ENCODE peak calls at places on chromosomes 7 and 10, in ten cellular contexts. O is stomach, D is heart left ventricle, W is IMR-90, C is ovary, N is adrenal gland, X is tibial nerve, T is Peyer's patch, U is uterus, R is A549. V is an unnamed sample.

GRCh38 chr7:48089415-48089975 is 430 bp downstream of the UPP1 start:
- DNase-seq in C (peak), N (peak), W (no peak), X (no peak), D (no peak), R (no peak), U (peak), T (peak), O (peak), V (peak)

GRCh38 chr10:128870830-128871597 is 596.0 kb upstream of the MGMT start:
- DNase-seq in D (no peak), W (no peak), R (no peak), T (no peak), O (no peak), U (no peak), N (no peak), X (no peak), C (no peak), V (no peak)

GRCh38 chr10:10320981-10321380 is 696.7 kb upstream of the CELF2 start:
- DNase-seq in O (no peak), X (no peak), U (no peak), N (no peak), W (peak), R (no peak), C (no peak), D (no peak), T (no peak), V (no peak)

GRCh38 chr7:101804087-101804631 is 13.3 kb upstream of the CUX1 start:
- DNase-seq in C (no peak), U (no peak), R (no peak), N (no peak), X (no peak), O (no peak), W (no peak), D (no peak), T (no peak), V (no peak)

GRCh38 chr10:98878418-98878817 is 357.2 kb downstream of the HPSE2 start:
- DNase-seq in T (no peak), W (peak), R (no peak), D (no peak), U (no peak), N (no peak), X (no peak), C (no peak), O (no peak), V (no peak)

GRCh38 chr10:79280956-79281355 is 66.3 kb upstream of the PPIF start:
- DNase-seq in C (no peak), O (no peak), N (no peak), W (no peak), T (no peak), D (no peak), R (no peak), X (no peak), U (no peak), V (no peak)

GRCh38 chr10:73758704-73759511 is 14.7 kb downstream of the SEC24C start:
- DNase-seq in T (no peak), W (no peak), X (no peak), D (no peak), N (no peak), C (no peak), O (no peak), U (no peak), R (no peak), V (no peak)

GRCh38 chr10:11748866-11749265 is 6.7 kb downstream of the ECHDC3 start:
- DNase-seq in N (no peak), X (no peak), C (no peak), R (no peak), W (no peak), O (no peak), U (no peak), D (no peak), T (no peak), V (peak)

GRCh38 chr10:60480865-60481563 is 91.3 kb upstream of the ANK3 start:
- DNase-seq in T (no peak), R (peak), U (no peak), W (peak), C (no peak), N (peak), D (no peak), O (peak), X (no peak), V (no peak)

GRCh38 chr7:67773081-67773480 is 776.4 kb downstream of the TYW1 start:
- DNase-seq in W (no peak), D (no peak), R (no peak), O (no peak), U (no peak), X (no peak), N (no peak), T (no peak), C (no peak), V (no peak)

GRCh38 chr7:492714-493065 is 27.0 kb downstream of the PDGFA start:
- DNase-seq in O (no peak), W (no peak), U (no peak), N (no peak), C (no peak), R (no peak), T (no peak), D (peak), X (no peak), V (no peak)

GRCh38 chr7:112648781-112649180 is 141.4 kb downstream of the TMEM168 start:
- DNase-seq in W (no peak), O (no peak), D (no peak), C (no peak), T (no peak), R (no peak), U (no peak), X (no peak), N (no peak), V (no peak)

GRCh38 chr10:43607199-43607573 is 948 bp downstream of the ZNF485 start:
- DNase-seq in N (no peak), X (no peak), W (no peak), U (no peak), C (no peak), R (no peak), O (no peak), T (no peak), D (no peak), V (no peak)

GRCh38 chr7:123285076-123285700 is 85.4 kb upstream of the SLC13A1 start:
- DNase-seq in W (no peak), C (no peak), X (no peak), T (no peak), D (no peak), U (no peak), N (no peak), O (no peak), R (no peak), V (no peak)

GRCh38 chr10:67308912-67309311 is 383.1 kb downstream of the LRRTM3 start:
- DNase-seq in R (no peak), N (no peak), O (no peak), D (no peak), X (no peak), U (no peak), W (no peak), C (no peak), T (no peak), V (no peak)

GRCh38 chr10:113454341-113455061 is 98.4 kb upstream of the HABP2 start:
- DNase-seq in C (peak), D (peak), W (peak), U (peak), T (peak), O (peak), N (peak), R (peak), X (no peak), V (peak)

GRCh38 chr7:47336178-47337020 is 245.5 kb downstream of the TNS3 start:
- DNase-seq in R (no peak), U (no peak), D (peak), O (no peak), W (peak), N (no peak), C (peak), X (no peak), T (no peak), V (peak)

GRCh38 chr10:132101529-132101928 is 35.8 kb downstream of the JAKMIP3 start:
- DNase-seq in C (no peak), T (peak), N (no peak), D (no peak), O (peak), X (no peak), U (no peak), R (no peak), W (no peak), V (no peak)

GRCh38 chr10:108688314-108688713 is 1235.0 kb downstream of the XPNPEP1 start:
- DNase-seq in X (no peak), R (no peak), D (no peak), N (no peak), W (no peak), C (no peak), U (no peak), O (no peak), T (no peak), V (no peak)

GRCh38 chr7:156843157-156843556 is 49.8 kb downstream of the LMBR1 start:
- DNase-seq in X (no peak), C (no peak), T (no peak), U (no peak), R (no peak), W (no peak), O (no peak), N (no peak), D (no peak), V (no peak)

GRCh38 chr7:1539346-1540321 is 9.1 kb downstream of the MAFK start:
- DNase-seq in O (no peak), W (peak), U (no peak), R (peak), N (no peak), X (no peak), C (no peak), D (peak), T (no peak), V (no peak)

GRCh38 chr7:1537631-1538412 is 7.3 kb downstream of the MAFK start:
- DNase-seq in U (peak), T (peak), D (peak), R (peak), O (peak), N (peak), W (peak), X (peak), C (peak), V (peak)

GRCh38 chr7:1540391-1541271 is 10.1 kb downstream of the MAFK start:
- DNase-seq in N (no peak), D (peak), U (peak), T (no peak), X (no peak), R (peak), W (no peak), C (no peak), O (no peak), V (peak)

GRCh38 chr7:1536768-1537630 is 6.5 kb downstream of the MAFK start:
- DNase-seq in T (peak), O (peak), C (peak), U (peak), W (peak), D (peak), R (peak), N (peak), X (peak), V (peak)

DNA sequence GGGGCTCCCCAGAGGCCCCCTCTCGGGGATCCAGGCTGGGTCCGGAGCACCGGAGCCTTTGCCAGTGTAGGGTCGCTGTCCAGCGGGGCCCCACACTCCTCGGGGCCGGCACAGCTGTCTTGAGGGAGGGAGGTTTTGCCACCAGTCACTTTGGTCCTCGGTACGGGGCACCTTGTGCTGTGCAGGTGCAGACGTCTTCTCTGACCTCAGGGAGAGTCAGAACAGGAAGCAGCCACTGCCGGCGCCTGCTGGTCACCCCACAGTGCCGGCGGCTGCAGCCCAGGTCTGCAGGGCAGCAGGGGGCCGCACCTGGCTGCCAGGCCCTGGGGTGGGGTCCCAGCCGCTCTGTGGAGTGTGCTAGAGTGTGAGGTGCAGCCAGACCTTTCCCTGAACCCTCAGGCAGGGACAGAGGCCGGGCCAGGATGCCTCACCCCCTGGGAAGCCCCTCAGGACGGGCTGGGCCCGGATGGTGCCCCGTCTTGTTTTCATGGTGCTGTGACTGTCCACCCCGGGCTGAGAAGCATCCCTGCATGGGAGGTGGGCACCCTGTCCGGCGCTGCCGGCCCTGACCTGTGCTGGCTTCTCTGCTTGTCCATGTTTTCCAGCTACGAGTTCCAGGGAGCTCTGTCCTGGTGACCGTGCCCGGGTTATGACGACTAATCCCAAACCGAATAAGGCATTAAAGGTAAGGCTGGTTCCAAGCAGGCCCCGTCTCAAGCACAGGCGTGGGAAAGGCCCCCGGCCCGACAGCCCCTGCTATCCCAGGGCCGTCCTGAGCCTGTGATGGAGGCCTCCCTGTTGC is 8.2 kb downstream of the MAFK start:
- DNase-seq in T (no peak), U (no peak), N (no peak), D (peak), X (no peak), R (peak), C (peak), W (no peak), O (no peak), V (no peak)
- H3K4me3 ChIP-seq in T (peak), U (peak), N (peak), D (peak), X (no peak), R (peak), C (peak), W (peak), O (peak), V (no peak)

DNA sequence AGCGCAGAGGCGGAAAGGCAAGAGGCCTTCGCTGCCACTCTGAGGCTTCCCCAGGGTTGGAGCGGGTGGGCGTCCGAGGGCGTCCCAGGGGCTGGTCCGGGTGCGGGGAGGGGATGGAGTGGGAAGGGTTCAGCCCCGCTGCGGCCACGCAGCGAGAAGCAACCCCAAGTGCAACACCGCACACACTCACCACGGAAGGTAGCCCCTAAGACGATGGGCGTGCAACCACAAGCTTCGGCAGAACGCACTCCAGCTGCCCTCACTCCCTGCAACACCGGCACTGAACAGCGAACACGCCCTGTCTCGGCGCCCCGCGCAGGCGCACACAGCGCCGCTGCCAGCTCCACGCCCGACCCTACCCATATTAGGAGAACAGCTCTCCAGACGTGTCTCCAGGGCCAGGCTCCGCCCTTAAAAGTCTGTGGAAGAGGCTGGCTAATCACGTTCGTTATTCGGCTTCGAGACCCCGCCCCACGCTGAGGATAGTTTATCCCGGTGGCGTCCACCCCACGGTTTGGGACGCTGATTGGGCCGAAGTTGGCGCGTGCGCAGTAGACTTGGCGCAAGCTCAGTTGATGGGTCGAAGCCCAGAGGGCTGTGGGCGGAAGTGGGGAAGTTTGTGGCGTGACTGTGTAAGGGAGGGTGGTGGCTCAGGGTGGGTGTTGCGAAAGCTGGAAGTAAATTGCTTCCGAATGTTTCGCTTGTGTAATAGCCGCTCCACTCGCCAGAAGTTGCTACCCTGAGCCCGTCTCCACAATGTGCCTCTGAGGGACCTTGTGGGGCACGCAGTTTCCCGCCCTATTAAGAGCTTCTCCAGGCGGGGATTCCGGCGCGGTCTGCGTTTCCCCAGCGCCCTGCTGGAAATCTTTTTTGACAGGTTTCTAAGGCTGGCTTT is at the start of gene RSU1:
- DNase-seq in R (peak), X (peak), O (peak), N (peak), T (peak), D (peak), U (peak), C (peak), W (peak), V (peak)
- TF ChIP-seq POLR2A in R (peak), X (peak), O (peak), N (peak), T (peak), D (peak), U (peak), C (peak), W (peak), V (no peak)

DNA sequence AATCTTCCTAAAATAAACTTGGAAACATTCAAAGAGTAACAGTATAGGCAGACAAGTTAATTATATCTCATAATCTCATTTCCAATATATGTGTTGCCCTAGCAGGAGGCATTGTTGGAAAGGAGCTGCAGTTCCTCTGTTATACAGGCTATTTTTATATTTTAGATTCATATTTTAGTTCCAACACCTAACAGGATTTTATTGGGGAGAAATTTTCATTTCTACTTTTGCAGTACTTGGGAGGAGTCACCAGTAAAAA is 19.3 kb downstream of the VOPP1 start:
- DNase-seq in C (no peak), T (no peak), R (no peak), N (no peak), W (no peak), D (no peak), U (no peak), X (no peak), O (no peak), V (no peak)
- H3K4me3 ChIP-seq in C (no peak), T (no peak), R (no peak), N (no peak), W (no peak), D (no peak), U (no peak), X (no peak), O (no peak), V (no peak)

GRCh38 chr7:105854516-105854915 is 21.9 kb downstream of the ATXN7L1 start:
- DNase-seq in N (no peak), T (no peak), D (no peak), W (no peak), C (no peak), U (no peak), R (no peak), X (no peak), O (no peak), V (no peak)
- TF ChIP-seq POLR2A in N (no peak), T (no peak), D (no peak), W (no peak), C (no peak), U (no peak), R (no peak), X (no peak), O (no peak), V (no peak)

GRCh38 chr10:80405636-80406035 is 2.7 kb upstream of the PRXL2A start:
- DNase-seq in U (no peak), C (no peak), O (no peak), W (peak), N (no peak), D (no peak), R (no peak), T (no peak), X (no peak), V (no peak)

GRCh38 chr10:80406249-80406648 is 2.1 kb upstream of the PRXL2A start:
- DNase-seq in X (no peak), W (no peak), O (no peak), D (no peak), T (no peak), U (no peak), C (no peak), R (no peak), N (no peak), V (peak)

GRCh38 chr10:80409121-80409520 is 770 bp downstream of the PRXL2A start:
- DNase-seq in R (no peak), T (no peak), D (no peak), O (no peak), U (no peak), W (no peak), X (no peak), N (no peak), C (no peak), V (no peak)

GRCh38 chr10:80408198-80409085 is at the start of gene PRXL2A:
- DNase-seq in C (peak), U (peak), O (peak), W (no peak), X (peak), T (peak), N (peak), R (peak), D (peak), V (peak)

GRCh38 chr10:80407836-80408197 is 534 bp upstream of the PRXL2A start:
- DNase-seq in R (peak), N (peak), X (no peak), W (no peak), C (no peak), T (peak), D (peak), O (no peak), U (no peak), V (no peak)
- H3K4me3 ChIP-seq in R (peak), N (peak), X (peak), W (peak), C (peak), T (peak), D (peak), O (peak), U (peak), V (peak)

DNA sequence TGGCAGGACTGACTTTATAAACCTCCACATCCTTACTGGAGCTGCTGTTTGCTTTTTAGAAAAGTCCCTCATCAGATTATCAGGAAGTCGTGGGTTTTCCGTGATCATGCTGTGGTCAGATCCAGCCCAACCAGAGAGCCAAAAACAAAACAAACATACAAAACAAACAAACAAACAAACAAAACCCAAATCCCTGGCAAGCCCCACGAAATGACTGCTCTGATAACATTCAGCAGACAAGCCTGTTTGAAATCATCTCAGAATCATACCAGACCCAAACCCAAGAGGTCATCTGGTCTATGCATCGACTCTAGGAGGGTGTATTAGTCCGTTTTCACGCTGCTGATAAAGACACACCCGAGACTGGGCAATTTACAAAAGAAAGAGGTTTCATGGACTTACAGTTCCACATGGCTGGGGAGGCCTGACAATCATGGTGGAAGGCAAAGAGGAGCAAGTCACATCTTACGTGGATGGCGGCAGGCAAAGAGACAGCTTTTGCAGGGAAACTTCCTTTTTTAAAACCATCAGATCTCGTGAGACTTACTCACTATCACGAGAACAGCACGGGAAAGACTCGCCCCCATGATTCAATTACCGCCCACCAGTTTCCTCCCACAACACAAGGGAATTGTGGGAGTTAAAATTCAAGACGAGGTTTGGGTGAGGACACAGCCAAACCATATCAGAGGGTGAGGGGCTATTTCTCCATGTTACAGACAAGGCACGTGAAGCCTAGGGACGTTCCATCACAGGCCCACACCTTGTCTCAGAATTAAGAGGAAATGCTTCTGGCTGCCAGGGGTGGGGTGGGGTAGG is 85.7 kb downstream of the PARP12 start:
- DNase-seq in C (no peak), W (no peak), O (no peak), U (no peak), X (no peak), R (no peak), D (no peak), T (no peak), N (no peak), V (no peak)
- TF ChIP-seq POLR2A in C (no peak), W (no peak), O (no peak), U (no peak), X (no peak), R (no peak), D (no peak), T (no peak), N (no peak), V (no peak)

GRCh38 chr7:152335900-152336571 is 99.8 kb downstream of the KMT2C start:
- DNase-seq in O (no peak), U (no peak), C (no peak), D (no peak), T (no peak), W (no peak), X (no peak), N (no peak), R (no peak), V (no peak)
- H3K4me3 ChIP-seq in O (peak), U (no peak), C (no peak), D (peak), T (peak), W (no peak), X (no peak), N (peak), R (no peak), V (no peak)